ENCODE peak calls at places on chromosomes 12 and 14, in seven cellular contexts. I is NCI-H146, N is RCC 7860, R is NCI-H446 treated with DMSO at 0.1 percent for 48 hours, C is HT1080, S is cardiac muscle cell, U is GM23248. H is an unnamed sample.
A peak's percentile ranks its signal among the peaks of the same experiment; 100 is the strongest.

GRCh38 chr12:49777800-49778748 is 36.7 kb downstream of the TMBIM6 start:
- DNase-seq in C (peak; percentile 37), U (peak; percentile 62), S (peak; percentile 42), R (no peak), I (peak; percentile 62), N (no peak), H (peak; percentile 20)

GRCh38 chr14:58299665-58300202 is 1.4 kb downstream of the ARID4A start:
- DNase-seq in R (no peak), U (peak; percentile 51), S (peak; percentile 14), I (no peak), C (no peak), N (no peak), H (no peak)

GRCh38 chr14:55180434-55180833 is 11.0 kb downstream of the DLGAP5 start:
- DNase-seq in R (no peak), S (no peak), I (no peak), N (no peak), C (no peak), U (no peak), H (peak; percentile 11)

GRCh38 chr12:89524201-89525001 is at the start of gene GALNT4:
- DNase-seq in C (peak; percentile 74), I (peak; percentile 65), S (peak; percentile 92), N (peak; percentile 45), U (peak; percentile 93), R (peak; percentile 11), H (peak; percentile 88)

GRCh38 chr14:77099425-77100167 is 1.5 kb downstream of the CIPC start:
- DNase-seq in I (no peak), S (peak; percentile 73), R (peak; percentile 35), C (peak; percentile 41), U (peak; percentile 86), N (no peak), H (peak; percentile 72)

GRCh38 chr12:63989301-63989845 is 144.9 kb downstream of the SRGAP1 start:
- DNase-seq in R (peak; percentile 56), I (no peak), C (no peak), U (peak; percentile 52), S (peak; percentile 65), N (peak; percentile 75), H (peak; percentile 87)

GRCh38 chr12:122078141-122079037 is at the start of gene MLXIP:
- DNase-seq in R (peak; percentile 78), I (peak; percentile 95), C (peak; percentile 94), U (peak; percentile 98), S (peak; percentile 96), N (peak; percentile 85), H (peak; percentile 88)

GRCh38 chr14:52950410-52950897 is 396 bp downstream of the FERMT2 start:
- DNase-seq in S (peak; percentile 50), N (peak; percentile 9), I (peak; percentile 16), R (peak; percentile 15), U (peak; percentile 77), C (peak; percentile 50), H (no peak)

GRCh38 chr12:121860257-121860656 is 1.6 kb upstream of the HPD start:
- DNase-seq in N (no peak), R (no peak), C (no peak), I (no peak), U (no peak), S (no peak), H (no peak)

GRCh38 chr12:88925370-88925915 is 345.2 kb upstream of the KITLG start:
- DNase-seq in C (no peak), S (no peak), U (peak; percentile 54), I (no peak), N (no peak), R (no peak), H (peak; percentile 25)

GRCh38 chr12:105706321-105706972 is 376.0 kb downstream of the C12orf75 start:
- DNase-seq in C (peak; percentile 58), N (peak; percentile 10), U (peak; percentile 63), I (peak; percentile 65), R (no peak), S (no peak), H (peak; percentile 66)

GRCh38 chr12:113099764-113100163 is 35.8 kb downstream of the RASAL1 start:
- DNase-seq in U (no peak), C (no peak), N (no peak), S (no peak), R (no peak), I (no peak), H (no peak)

GRCh38 chr14:101665478-101666078 is 95.9 kb upstream of the PPP2R5C start:
- DNase-seq in U (peak; percentile 58), C (peak; percentile 43), N (peak; percentile 20), S (peak; percentile 55), I (peak; percentile 0), R (no peak), H (peak; percentile 46)

GRCh38 chr14:64115401-64115800 is 178.8 kb downstream of the ESR2 start:
- DNase-seq in U (no peak), C (no peak), I (no peak), N (no peak), S (no peak), R (no peak), H (no peak)

GRCh38 chr14:86654558-86655184 is 1124.7 kb downstream of the FLRT2 start:
- DNase-seq in R (no peak), U (peak; percentile 20), N (peak; percentile 4), S (peak; percentile 73), I (peak; percentile 44), C (peak; percentile 43), H (peak; percentile 47)

GRCh38 chr14:30333934-30334333 is 225.0 kb upstream of the G2E3 start:
- DNase-seq in N (no peak), R (no peak), C (peak; percentile 10), U (no peak), I (no peak), S (no peak), H (peak; percentile 14)

GRCh38 chr12:53571295-53571694 is 54.9 kb downstream of the ATF7 start:
- DNase-seq in I (peak; percentile 69), R (no peak), N (no peak), U (no peak), S (no peak), C (no peak), H (no peak)

GRCh38 chr14:67551940-67552339 is 18.9 kb downstream of the PLEKHH1 start:
- DNase-seq in S (no peak), I (no peak), R (no peak), U (no peak), C (no peak), N (no peak), H (no peak)

GRCh38 chr14:104886690-104887622 is 21.9 kb downstream of the CEP170B start:
- DNase-seq in S (no peak), N (no peak), U (no peak), I (no peak), R (no peak), C (no peak), H (no peak)

GRCh38 chr12:122980192-122981035 is at the start of gene ARL6IP4:
- DNase-seq in U (peak; percentile 86), R (peak; percentile 10), N (no peak), C (peak; percentile 65), S (peak; percentile 76), I (peak; percentile 59), H (peak; percentile 61)

GRCh38 chr12:17992002-17992656 is 97.9 kb downstream of the RERGL start:
- DNase-seq in I (peak; percentile 62), S (peak; percentile 46), C (peak; percentile 38), U (peak; percentile 59), N (peak; percentile 25), R (peak; percentile 1), H (peak; percentile 27)